ENCODE peak calls at places on chromosomes 12 and 14, in four cellular contexts. A, H, F and C are unnamed samples.

GRCh38 chr14:30195946-30196345 is 268.3 kb upstream of the PRKD1 start:
- DNase-seq in A (no peak), H (no peak), F (no peak), C (no peak)

GRCh38 chr14:67251573-67252226 is 10.5 kb downstream of the PALS1 start:
- DNase-seq in A (no peak), H (no peak), F (no peak), C (no peak)

GRCh38 chr12:55833056-55833455 is 3.7 kb upstream of the DNAJC14 start:
- DNase-seq in A (no peak), H (no peak), F (no peak), C (no peak)

GRCh38 chr14:103001651-103002396 is 55.5 kb downstream of the CDC42BPB start:
- DNase-seq in A (no peak), H (no peak), F (no peak), C (no peak)

GRCh38 chr12:93773122-93773871 is 96.1 kb downstream of the CRADD start:
- DNase-seq in A (no peak), H (peak), F (no peak), C (no peak)

GRCh38 chr14:64510825-64511679 is 6.5 kb downstream of the ZBTB1 start:
- DNase-seq in A (peak), H (peak), F (no peak), C (no peak)

GRCh38 chr12:81644503-81644902 is 114.6 kb downstream of the PPFIA2 start:
- DNase-seq in A (no peak), H (no peak), F (peak), C (no peak)

GRCh38 chr12:26246483-26247164 is 51.3 kb downstream of the SSPN start:
- DNase-seq in A (peak), H (no peak), F (peak), C (peak)

GRCh38 chr14:84152452-84152851 is 1377.5 kb upstream of the FLRT2 start:
- DNase-seq in A (no peak), H (no peak), F (no peak), C (no peak)

GRCh38 chr14:45253754-45254300 is 825 bp upstream of the MIS18BP1 start:
- DNase-seq in A (peak), H (no peak), F (peak), C (no peak)

GRCh38 chr14:20409226-20409625 is 4.1 kb downstream of the TEP1 start:
- DNase-seq in A (no peak), H (no peak), F (no peak), C (no peak)

GRCh38 chr12:131848753-131849152 is 20.6 kb downstream of the MMP17 start:
- DNase-seq in A (no peak), H (no peak), F (no peak), C (no peak)

GRCh38 chr12:57853864-57854556 is 7.5 kb upstream of the CTDSP2 start:
- DNase-seq in A (no peak), H (no peak), F (no peak), C (no peak)

GRCh38 chr12:104057771-104058197 is 6.5 kb upstream of the HCFC2 start:
- DNase-seq in A (no peak), H (no peak), F (peak), C (no peak)

GRCh38 chr14:94058674-94059138 is 22.3 kb downstream of the DDX24 start:
- DNase-seq in A (no peak), H (no peak), F (no peak), C (no peak)

GRCh38 chr14:82504894-82505293 is 971.2 kb upstream of the SEL1L start:
- DNase-seq in A (no peak), H (no peak), F (no peak), C (no peak)

GRCh38 chr14:99554184-99554583 is 49.8 kb downstream of the CCDC85C start:
- DNase-seq in A (no peak), H (no peak), F (no peak), C (no peak)

GRCh38 chr14:68711551-68712437 is 81.1 kb downstream of the ZFP36L1 start:
- DNase-seq in A (no peak), H (no peak), F (no peak), C (no peak)

GRCh38 chr12:11685716-11686115 is 36.2 kb downstream of the ETV6 start:
- DNase-seq in A (no peak), H (no peak), F (no peak), C (no peak)

GRCh38 chr12:74541074-74541473 is 3.4 kb downstream of the ATXN7L3B start:
- DNase-seq in A (no peak), H (no peak), F (no peak), C (no peak)

GRCh38 chr12:82708507-82708906 is 21.8 kb downstream of the TMTC2 start:
- DNase-seq in A (no peak), H (no peak), F (no peak), C (no peak)

GRCh38 chr14:102183922-102184677 is 44.4 kb downstream of the WDR20 start:
- DNase-seq in A (no peak), H (no peak), F (no peak), C (no peak)

GRCh38 chr14:59282366-59282765 is 93.9 kb downstream of the DAAM1 start:
- DNase-seq in A (no peak), H (no peak), F (peak), C (peak)

GRCh38 chr14:104885973-104886689 is 21.1 kb downstream of the CEP170B start:
- DNase-seq in A (no peak), H (no peak), F (no peak), C (no peak)

GRCh38 chr14:75315143-75315542 is 36.5 kb downstream of the FOS start:
- DNase-seq in A (no peak), H (no peak), F (no peak), C (no peak)

GRCh38 chr12:102093319-102093718 is 26.6 kb downstream of the NUP37 start:
- DNase-seq in A (no peak), H (no peak), F (no peak), C (no peak)

GRCh38 chr14:99321955-99322730 is 50.1 kb upstream of the BCL11B start:
- DNase-seq in A (no peak), H (no peak), F (no peak), C (no peak)

GRCh38 chr14:94158239-94158888 is 15.8 kb upstream of the PPP4R4 start:
- DNase-seq in A (no peak), H (no peak), F (no peak), C (no peak)

GRCh38 chr14:24734917-24735500 is 101.0 kb upstream of the GZMB start:
- DNase-seq in A (no peak), H (no peak), F (no peak), C (no peak)

GRCh38 chr12:106721931-106722330 is 52.6 kb upstream of the RIC8B start:
- DNase-seq in A (no peak), H (no peak), F (no peak), C (no peak)

GRCh38 chr14:96564389-96564788 is 62.2 kb downstream of the PAPOLA start:
- DNase-seq in A (no peak), H (no peak), F (no peak), C (no peak)

GRCh38 chr14:24080888-24081738 is 9.8 kb downstream of the CPNE6 start:
- DNase-seq in A (peak), H (peak), F (peak), C (no peak)

GRCh38 chr14:20848316-20848954 is 42.8 kb upstream of the RNASE3 start:
- DNase-seq in A (peak), H (no peak), F (peak), C (peak)

GRCh38 chr14:97442363-97442762 is 645.2 kb downstream of the VRK1 start:
- DNase-seq in A (no peak), H (no peak), F (no peak), C (no peak)

GRCh38 chr12:75848961-75849360 is 182.6 kb downstream of the PHLDA1 start:
- DNase-seq in A (no peak), H (no peak), F (no peak), C (no peak)

GRCh38 chr12:125311050-125311449 is 245.8 kb downstream of the AACS start:
- DNase-seq in A (no peak), H (no peak), F (no peak), C (no peak)

GRCh38 chr12:7293670-7294069 is 10.2 kb upstream of the ACSM4 start:
- DNase-seq in A (no peak), H (no peak), F (no peak), C (no peak)

GRCh38 chr14:26598081-26598671 is 343 bp upstream of the NOVA1 start:
- DNase-seq in A (peak), H (no peak), F (peak), C (no peak)
- H3K27ac ChIP-seq in A (peak), H (no peak), F (no peak), C (no peak)

GRCh38 chr12:65868878-65869277 is 44.6 kb downstream of the HMGA2 start:
- DNase-seq in A (no peak), H (no peak), F (no peak), C (no peak)
- H3K27ac ChIP-seq in A (no peak), H (no peak), F (no peak), C (peak)

DNA sequence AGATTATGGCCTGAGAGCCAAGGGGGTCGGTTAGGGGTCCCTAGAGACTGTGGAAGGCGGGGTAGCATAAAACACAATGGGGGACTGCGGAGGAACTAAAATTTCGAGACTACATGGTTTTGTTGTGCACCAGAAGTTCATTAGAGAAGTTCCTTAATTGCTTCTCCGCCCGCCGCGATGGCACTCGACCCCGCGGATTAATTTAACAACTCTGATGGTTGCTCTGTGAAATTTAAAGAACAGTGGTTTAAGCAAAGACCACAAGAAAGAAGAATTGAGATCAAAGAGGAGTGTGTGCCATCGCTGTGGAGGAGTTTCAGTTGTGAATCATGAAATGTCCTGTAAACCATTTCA is 1.4 kb upstream of the CCDC88C start:
- DNase-seq in A (no peak), H (peak), F (no peak), C (no peak)
- H3K27ac ChIP-seq in A (no peak), H (peak), F (peak), C (no peak)

GRCh38 chr14:34387974-34388533 is 74.0 kb downstream of the SPTSSA start:
- DNase-seq in A (no peak), H (no peak), F (no peak), C (no peak)
- H3K27ac ChIP-seq in A (no peak), H (no peak), F (no peak), C (no peak)

DNA sequence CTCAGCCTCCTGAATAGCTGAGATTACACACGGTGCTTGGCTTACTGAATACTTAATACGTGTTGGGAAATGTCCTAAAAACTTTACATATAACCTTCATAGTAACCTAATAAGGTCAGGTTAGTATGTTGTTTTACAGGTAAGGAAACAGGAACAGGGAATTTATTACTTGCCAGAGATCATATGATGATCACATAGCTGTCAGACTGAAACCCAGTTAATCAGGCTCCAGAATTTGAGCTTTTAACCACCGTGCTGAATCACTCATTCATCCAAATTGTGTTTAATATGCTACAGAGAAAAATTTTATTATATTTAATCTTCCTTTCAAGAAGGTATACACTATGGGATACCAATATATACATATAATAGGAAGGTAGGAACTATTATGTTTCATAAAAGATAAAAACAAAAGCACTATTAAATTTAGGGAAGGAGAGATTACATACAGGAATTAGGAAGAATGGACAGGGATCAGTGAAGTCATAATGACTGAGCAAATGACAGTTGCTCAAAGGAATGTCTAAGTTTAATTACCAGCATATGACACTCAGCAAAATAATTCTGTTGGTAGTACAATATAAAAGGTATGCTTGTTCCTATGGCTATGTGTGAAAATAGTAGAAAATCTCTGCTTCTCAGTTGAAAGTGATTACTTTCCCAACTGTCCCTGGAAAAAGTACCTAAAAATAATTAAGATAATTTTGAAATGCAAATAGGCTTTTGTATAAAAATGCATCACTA is 59.3 kb downstream of the HEATR5A start:
- DNase-seq in A (no peak), H (no peak), F (peak), C (peak)
- H3K27ac ChIP-seq in A (no peak), H (no peak), F (no peak), C (peak)

GRCh38 chr12:52488736-52489135 is 4.3 kb downstream of the KRT6A start:
- DNase-seq in A (no peak), H (no peak), F (no peak), C (no peak)

GRCh38 chr12:52486166-52487105 is 6.6 kb downstream of the KRT6A start:
- DNase-seq in A (no peak), H (no peak), F (no peak), C (peak)

GRCh38 chr12:52493172-52493571 is at the start of gene KRT6A:
- DNase-seq in A (no peak), H (no peak), F (peak), C (peak)

GRCh38 chr12:52487211-52487610 is 5.8 kb downstream of the KRT6A start:
- DNase-seq in A (no peak), H (no peak), F (no peak), C (peak)
- H3K27ac ChIP-seq in A (no peak), H (no peak), F (peak), C (peak)

GRCh38 chr14:37237735-37238200 is 40.0 kb downstream of the MIPOL1 start:
- DNase-seq in A (no peak), H (no peak), F (no peak), C (no peak)

GRCh38 chr14:37234222-37234621 is 36.5 kb downstream of the MIPOL1 start:
- DNase-seq in A (no peak), H (no peak), F (no peak), C (no peak)

GRCh38 chr14:37241206-37241605 is 43.5 kb downstream of the MIPOL1 start:
- DNase-seq in A (no peak), H (no peak), F (no peak), C (no peak)

GRCh38 chr14:37232907-37233481 is 35.3 kb downstream of the MIPOL1 start:
- DNase-seq in A (no peak), H (no peak), F (peak), C (peak)

GRCh38 chr14:37237094-37237493 is 39.4 kb downstream of the MIPOL1 start:
- DNase-seq in A (no peak), H (no peak), F (no peak), C (no peak)
- H3K27ac ChIP-seq in A (no peak), H (no peak), F (no peak), C (no peak)

DNA sequence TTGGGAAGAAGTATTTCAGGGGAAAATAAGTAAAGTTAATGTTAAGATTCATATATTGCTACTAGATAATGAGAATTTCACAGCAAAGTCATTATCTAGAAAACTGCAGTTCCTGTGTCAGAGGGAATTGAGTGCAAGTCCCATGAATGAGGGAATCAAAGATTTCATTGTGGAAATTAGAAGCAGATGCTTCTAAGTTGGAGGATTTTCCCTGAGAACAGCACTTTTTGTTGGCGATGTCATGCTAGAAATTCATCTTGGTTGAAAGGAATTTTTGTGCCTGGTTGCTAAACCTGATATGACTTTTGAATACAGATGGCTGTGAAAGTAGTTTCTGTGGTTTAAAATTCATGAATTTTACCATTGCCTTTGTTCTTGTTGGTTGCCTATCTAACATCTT is 25.6 kb downstream of the FRMD6 start:
- DNase-seq in A (no peak), H (no peak), F (no peak), C (no peak)
- H3K27ac ChIP-seq in A (peak), H (no peak), F (no peak), C (peak)

GRCh38 chr12:117484901-117485300 is 123.5 kb upstream of the NOS1 start:
- DNase-seq in A (no peak), H (no peak), F (no peak), C (no peak)
- H3K27ac ChIP-seq in A (no peak), H (no peak), F (no peak), C (no peak)

GRCh38 chr12:62717636-62718035 is 217.3 kb downstream of the PPM1H start:
- DNase-seq in A (no peak), H (no peak), F (no peak), C (no peak)

GRCh38 chr12:62722971-62723680 is 211.8 kb downstream of the PPM1H start:
- DNase-seq in A (no peak), H (no peak), F (no peak), C (no peak)

GRCh38 chr12:62719027-62719426 is 215.9 kb downstream of the PPM1H start:
- DNase-seq in A (no peak), H (no peak), F (no peak), C (no peak)

GRCh38 chr12:62724285-62724684 is 210.7 kb downstream of the PPM1H start:
- DNase-seq in A (no peak), H (no peak), F (no peak), C (no peak)

GRCh38 chr12:62720661-62721330 is 214.2 kb downstream of the PPM1H start:
- DNase-seq in A (no peak), H (no peak), F (no peak), C (no peak)
- H3K27ac ChIP-seq in A (no peak), H (no peak), F (no peak), C (no peak)